ENCODE peak calls at places on chromosomes 3 and 15, in four cellular contexts. J is breast epithelium, G is dorsolateral prefrontal cortex, F is psoas muscle. N is an unnamed sample.
A peak's percentile ranks its signal among the peaks of the same experiment; 100 is the strongest.

GRCh38 chr3:158103131-158103955 is 2.9 kb downstream of the SHOX2 start:
- DNase-seq in G (no peak), F (peak; percentile 59), J (no peak), N (no peak)

GRCh38 chr15:70098170-70098460 is 398 bp upstream of the TLE3 start:
- DNase-seq in F (no peak), J (no peak), G (no peak), N (no peak)

GRCh38 chr3:114214542-114215341 is 22.6 kb downstream of the ZNF80 start:
- DNase-seq in G (no peak), J (no peak), F (no peak), N (no peak)

GRCh38 chr3:113898892-113899291 is 48.9 kb upstream of the ZDHHC23 start:
- DNase-seq in F (no peak), J (no peak), G (no peak), N (no peak)

GRCh38 chr3:149703474-149703873 is 45.6 kb upstream of the WWTR1 start:
- DNase-seq in J (no peak), F (peak; percentile 80), G (no peak), N (no peak)

GRCh38 chr3:132543016-132543739 is 53.9 kb upstream of the ACKR4 start:
- DNase-seq in G (no peak), F (no peak), J (no peak), N (no peak)

GRCh38 chr3:156533205-156533604 is 21.7 kb downstream of the SSR3 start:
- DNase-seq in F (no peak), J (no peak), G (no peak), N (no peak)

GRCh38 chr15:52148409-52148808 is 35.8 kb upstream of the BCL2L10 start:
- DNase-seq in F (no peak), J (no peak), G (no peak), N (no peak)

GRCh38 chr3:146222204-146223046 is 28.5 kb downstream of the PLSCR4 start:
- DNase-seq in G (no peak), F (no peak), J (no peak), N (no peak)

GRCh38 chr15:93048426-93048721 is 40.6 kb downstream of the RGMA start:
- DNase-seq in F (no peak), G (no peak), J (no peak), N (no peak)

GRCh38 chr3:126269360-126269759 is 87.8 kb downstream of the KLF15 start:
- DNase-seq in J (no peak), F (no peak), G (no peak), N (no peak)

GRCh38 chr3:65246561-65246960 is 558.8 kb upstream of the ADAMTS9 start:
- DNase-seq in G (no peak), J (no peak), F (no peak), N (no peak)

GRCh38 chr3:146503459-146504202 is 34.3 kb upstream of the PLSCR2 start:
- DNase-seq in J (no peak), G (no peak), F (no peak), N (no peak)

GRCh38 chr15:62492900-62493299 is 327.8 kb upstream of the C2CD4B start:
- DNase-seq in J (no peak), F (no peak), G (no peak), N (no peak)

GRCh38 chr15:65829150-65829764 is 37.2 kb upstream of the DENND4A start:
- DNase-seq in F (no peak), J (no peak), G (no peak), N (no peak)

GRCh38 chr3:64878372-64878771 is 190.6 kb upstream of the ADAMTS9 start:
- DNase-seq in G (no peak), F (no peak), J (no peak), N (no peak)

DNA sequence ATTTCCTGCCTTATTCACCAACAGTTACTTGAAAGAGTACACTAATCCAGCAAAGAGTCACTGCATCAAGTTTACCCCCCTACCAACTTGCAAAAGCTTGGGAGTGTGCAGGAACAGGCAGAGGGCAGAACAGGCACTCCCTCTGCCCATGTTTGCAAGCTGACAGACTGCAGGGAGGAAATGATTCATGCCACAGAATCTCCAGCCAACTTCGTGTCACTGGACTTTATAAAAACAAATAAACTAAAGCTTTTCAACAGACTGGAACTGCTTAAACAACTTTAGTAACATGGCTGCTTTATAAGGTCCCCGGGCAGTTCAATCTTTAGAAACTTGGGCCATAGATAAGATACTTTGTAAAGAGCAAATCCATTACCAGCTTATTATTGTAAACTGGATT is 129.5 kb downstream of the THRB start:
- DNase-seq in G (peak; percentile 35), F (peak; percentile 61), J (peak; percentile 59), N (peak; percentile 41)
- TF ChIP-seq CTCF in G (no peak), F (peak; percentile 14), J (no peak), N (no peak)

GRCh38 chr3:161339517-161340500 is 31.5 kb downstream of the SPTSSB start:
- DNase-seq in J (no peak), G (no peak), F (no peak), N (no peak)
- H3K27ac ChIP-seq in J (no peak overlapping the region), G (no peak overlapping the region), F (no peak overlapping the region), N (no peak overlapping the region)

GRCh38 chr15:75808563-75808962 is 34.7 kb upstream of the UBE2Q2 start:
- DNase-seq in G (no peak), F (no peak), J (no peak), N (no peak)

GRCh38 chr15:75810874-75811498 is 32.3 kb upstream of the UBE2Q2 start:
- DNase-seq in J (no peak), F (no peak), G (no peak), N (no peak)

GRCh38 chr15:75811616-75812015 is 31.6 kb upstream of the UBE2Q2 start:
- DNase-seq in F (no peak), J (no peak), G (no peak), N (no peak)

GRCh38 chr15:75814794-75815193 is 28.5 kb upstream of the UBE2Q2 start:
- DNase-seq in J (no peak), F (no peak), G (no peak), N (no peak)

DNA sequence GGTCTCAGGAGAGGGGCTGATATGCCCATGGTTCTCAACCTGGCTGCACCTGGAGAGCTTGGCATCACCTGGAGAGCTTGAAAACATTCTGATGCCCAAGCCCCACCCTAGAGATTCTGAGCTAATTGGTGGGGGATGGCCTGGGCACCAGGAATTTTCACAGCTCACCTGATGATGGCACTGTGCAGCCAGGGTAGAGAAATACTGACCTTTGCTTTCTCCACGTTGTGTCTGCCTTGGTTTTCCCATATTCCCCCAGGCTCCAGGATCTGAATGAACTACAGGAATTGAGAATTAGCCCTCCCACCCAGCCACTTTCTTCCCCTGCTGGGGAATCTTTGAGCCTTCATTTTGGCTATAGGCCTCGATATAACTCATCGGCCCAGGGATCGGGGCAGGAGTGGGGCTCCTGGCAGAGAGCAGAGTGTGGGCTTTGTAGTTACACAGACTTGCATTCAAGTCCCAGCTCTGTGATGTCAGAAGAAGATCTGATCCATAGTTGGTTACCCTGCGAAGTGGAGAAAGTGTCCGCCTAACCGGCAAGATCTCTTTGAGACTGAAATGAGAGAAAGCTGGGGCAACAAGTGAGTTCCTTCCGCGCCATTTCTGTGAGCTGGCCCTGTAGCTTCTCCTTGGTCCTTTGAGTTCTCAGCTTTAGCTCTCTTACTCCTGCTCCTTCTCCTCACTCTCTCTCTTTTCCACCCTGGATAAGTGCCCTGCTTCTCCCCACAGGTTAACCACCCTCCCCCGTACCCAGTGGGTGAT is 33.1 kb upstream of the UBE2Q2 start:
- DNase-seq in F (no peak), J (no peak), G (no peak), N (no peak)
- TF ChIP-seq CTCF in F (peak; percentile 36), J (no peak), G (no peak), N (peak; percentile 18)

GRCh38 chr3:71012971-71013370 is 570.6 kb downstream of the FOXP1 start:
- DNase-seq in G (no peak), J (no peak), F (no peak), N (no peak)
- H3K27ac ChIP-seq in G (no peak overlapping the region), J (no peak overlapping the region), F (no peak overlapping the region), N (no peak overlapping the region)

GRCh38 chr3:41881233-41881821 is 80.6 kb downstream of the ULK4 start:
- DNase-seq in J (no peak), G (no peak), F (no peak), N (no peak)
- TF ChIP-seq CTCF in J (peak; percentile 43), G (peak; percentile 89), F (peak; percentile 75), N (peak; percentile 71)

GRCh38 chr3:55445551-55445950 is 41.6 kb downstream of the WNT5A start:
- DNase-seq in J (no peak), G (no peak), F (no peak), N (peak; percentile 57)
- H3K27ac ChIP-seq in J (no peak overlapping the region), G (no peak overlapping the region), F (no peak overlapping the region), N (no peak overlapping the region)

N was measured in lung.